ENCODE peak calls at places on chromosomes 5 and 9, in seven cellular contexts. One of them, this sample, is unnamed.

GRCh38 chr9:5485365-5486085 is 24.8 kb upstream of the PDCD1LG2 start:
- DNase-seq in tibial artery: no peak
- DNase-seq in spleen: no peak
- DNase-seq in adrenal gland: no peak
- DNase-seq in stomach: no peak
- DNase-seq in ovary: no peak
- DNase-seq in fibroblast of mammary gland: no peak
- DNase-seq in this sample: no peak

GRCh38 chr5:41510176-41510831 is at the start of gene PLCXD3:
- DNase-seq in fibroblast of mammary gland: no peak
- DNase-seq in stomach: peak; percentile 60
- DNase-seq in tibial artery: peak; percentile 28
- DNase-seq in spleen: peak; percentile 67
- DNase-seq in adrenal gland: peak; percentile 80
- DNase-seq in ovary: peak; percentile 70
- DNase-seq in this sample: peak; percentile 65

GRCh38 chr9:3788211-3788610 is 262.4 kb upstream of the RFX3 start:
- DNase-seq in fibroblast of mammary gland: no peak
- DNase-seq in spleen: no peak
- DNase-seq in adrenal gland: no peak
- DNase-seq in stomach: no peak
- DNase-seq in tibial artery: no peak
- DNase-seq in ovary: no peak
- DNase-seq in this sample: no peak

GRCh38 chr5:144598451-144599068 is 427.9 kb downstream of the KCTD16 start:
- DNase-seq in stomach: peak; percentile 44
- DNase-seq in spleen: peak; percentile 66
- DNase-seq in tibial artery: no peak
- DNase-seq in ovary: no peak
- DNase-seq in fibroblast of mammary gland: no peak
- DNase-seq in adrenal gland: no peak
- DNase-seq in this sample: no peak

GRCh38 chr9:93944011-93944410 is 11.1 kb downstream of the BARX1 start:
- DNase-seq in adrenal gland: no peak
- DNase-seq in ovary: no peak
- DNase-seq in spleen: no peak
- DNase-seq in stomach: no peak
- DNase-seq in tibial artery: no peak
- DNase-seq in fibroblast of mammary gland: no peak
- DNase-seq in this sample: no peak

GRCh38 chr9:137352511-137353222 is 50.6 kb upstream of the NRARP start:
- DNase-seq in stomach: peak; percentile 21
- DNase-seq in tibial artery: no peak
- DNase-seq in adrenal gland: no peak
- DNase-seq in fibroblast of mammary gland: no peak
- DNase-seq in spleen: no peak
- DNase-seq in ovary: no peak
- DNase-seq in this sample: no peak

GRCh38 chr5:149869266-149869875 is 75.2 kb downstream of the PDE6A start:
- DNase-seq in tibial artery: no peak
- DNase-seq in adrenal gland: no peak
- DNase-seq in stomach: no peak
- DNase-seq in fibroblast of mammary gland: no peak
- DNase-seq in ovary: no peak
- DNase-seq in spleen: no peak
- DNase-seq in this sample: no peak

GRCh38 chr9:123556464-123557435 is 200.8 kb downstream of the CRB2 start:
- DNase-seq in ovary: no peak
- DNase-seq in fibroblast of mammary gland: peak; percentile 14
- DNase-seq in spleen: peak; percentile 54
- DNase-seq in adrenal gland: no peak
- DNase-seq in tibial artery: no peak
- DNase-seq in stomach: no peak
- DNase-seq in this sample: no peak

GRCh38 chr5:37859805-37860204 is 20.0 kb upstream of the GDNF start:
- DNase-seq in adrenal gland: no peak
- DNase-seq in stomach: no peak
- DNase-seq in spleen: no peak
- DNase-seq in tibial artery: no peak
- DNase-seq in ovary: no peak
- DNase-seq in fibroblast of mammary gland: no peak
- DNase-seq in this sample: no peak

GRCh38 chr5:174545926-174546325 is 178.5 kb upstream of the MSX2 start:
- DNase-seq in tibial artery: no peak
- DNase-seq in fibroblast of mammary gland: no peak
- DNase-seq in adrenal gland: no peak
- DNase-seq in spleen: no peak
- DNase-seq in stomach: no peak
- DNase-seq in ovary: no peak
- DNase-seq in this sample: no peak

GRCh38 chr5:138110266-138110963 is 26.6 kb downstream of the WNT8A start:
- DNase-seq in tibial artery: no peak
- DNase-seq in adrenal gland: no peak
- DNase-seq in ovary: no peak
- DNase-seq in spleen: no peak
- DNase-seq in stomach: no peak
- DNase-seq in fibroblast of mammary gland: no peak
- DNase-seq in this sample: no peak

GRCh38 chr9:18972675-18973074 is 60.3 kb downstream of the SAXO1 start:
- DNase-seq in ovary: no peak
- DNase-seq in stomach: no peak
- DNase-seq in tibial artery: no peak
- DNase-seq in spleen: no peak
- DNase-seq in fibroblast of mammary gland: no peak
- DNase-seq in adrenal gland: no peak
- DNase-seq in this sample: no peak

GRCh38 chr5:53603009-53603687 is 42.7 kb downstream of the NDUFS4 start:
- DNase-seq in stomach: no peak
- DNase-seq in fibroblast of mammary gland: no peak
- DNase-seq in tibial artery: no peak
- DNase-seq in spleen: no peak
- DNase-seq in ovary: no peak
- DNase-seq in adrenal gland: peak; percentile 85
- DNase-seq in this sample: no peak

GRCh38 chr5:38029431-38030065 is 189.7 kb upstream of the GDNF start:
- DNase-seq in fibroblast of mammary gland: no peak
- DNase-seq in ovary: no peak
- DNase-seq in adrenal gland: no peak
- DNase-seq in stomach: no peak
- DNase-seq in tibial artery: no peak
- DNase-seq in spleen: no peak
- DNase-seq in this sample: no peak

GRCh38 chr5:111582962-111583669 is 70.8 kb upstream of the STARD4 start:
- DNase-seq in fibroblast of mammary gland: peak; percentile 79
- DNase-seq in adrenal gland: no peak
- DNase-seq in spleen: no peak
- DNase-seq in tibial artery: no peak
- DNase-seq in ovary: no peak
- DNase-seq in stomach: no peak
- DNase-seq in this sample: no peak

GRCh38 chr9:84983749-84984148 is 314.2 kb downstream of the NTRK2 start:
- DNase-seq in adrenal gland: no peak
- DNase-seq in stomach: no peak
- DNase-seq in spleen: no peak
- DNase-seq in ovary: no peak
- DNase-seq in fibroblast of mammary gland: no peak
- DNase-seq in tibial artery: no peak
- DNase-seq in this sample: no peak

GRCh38 chr9:92725726-92726125 is 38.9 kb downstream of the BICD2 start:
- DNase-seq in ovary: no peak
- DNase-seq in fibroblast of mammary gland: no peak
- DNase-seq in spleen: no peak
- DNase-seq in adrenal gland: peak; percentile 30
- DNase-seq in tibial artery: no peak
- DNase-seq in stomach: peak; percentile 14
- DNase-seq in this sample: no peak

GRCh38 chr5:10735569-10736255 is 25.3 kb downstream of the DAP start:
- DNase-seq in adrenal gland: no peak
- DNase-seq in fibroblast of mammary gland: no peak
- DNase-seq in spleen: peak; percentile 87
- DNase-seq in ovary: no peak
- DNase-seq in tibial artery: no peak
- DNase-seq in stomach: no peak
- DNase-seq in this sample: no peak

GRCh38 chr5:149358294-149358651 is 427 bp downstream of the PCYOX1L start:
- DNase-seq in spleen: peak; percentile 90
- DNase-seq in fibroblast of mammary gland: no peak
- DNase-seq in adrenal gland: peak; percentile 79
- DNase-seq in ovary: peak; percentile 69
- DNase-seq in tibial artery: no peak
- DNase-seq in stomach: peak; percentile 35
- DNase-seq in this sample: no peak

GRCh38 chr9:95024097-95024671 is 293.3 kb downstream of the FANCC start:
- DNase-seq in spleen: no peak
- DNase-seq in stomach: peak; percentile 73
- DNase-seq in fibroblast of mammary gland: no peak
- DNase-seq in adrenal gland: peak; percentile 69
- DNase-seq in ovary: no peak
- DNase-seq in tibial artery: no peak
- DNase-seq in this sample: no peak

GRCh38 chr5:115419794-115420585 is 123.5 kb upstream of the CCDC112 start:
- DNase-seq in tibial artery: no peak
- DNase-seq in ovary: no peak
- DNase-seq in fibroblast of mammary gland: peak; percentile 98
- DNase-seq in spleen: no peak
- DNase-seq in stomach: no peak
- DNase-seq in adrenal gland: no peak
- DNase-seq in this sample: no peak

GRCh38 chr9:77887660-77888059 is 144.0 kb downstream of the GNAQ start:
- DNase-seq in fibroblast of mammary gland: no peak
- DNase-seq in spleen: no peak
- DNase-seq in ovary: no peak
- DNase-seq in adrenal gland: no peak
- DNase-seq in stomach: no peak
- DNase-seq in tibial artery: no peak
- DNase-seq in this sample: no peak

GRCh38 chr9:128218518-128219389 is 15.6 kb downstream of the DNM1 start:
- DNase-seq in adrenal gland: peak; percentile 98
- DNase-seq in spleen: peak; percentile 96
- DNase-seq in stomach: peak; percentile 97
- DNase-seq in ovary: peak; percentile 95
- DNase-seq in fibroblast of mammary gland: peak; percentile 68
- DNase-seq in tibial artery: peak; percentile 93
- DNase-seq in this sample: no peak

GRCh38 chr9:34992376-34992951 is 2.9 kb downstream of the DNAJB5 start:
- DNase-seq in spleen: peak; percentile 71
- DNase-seq in fibroblast of mammary gland: peak; percentile 97
- DNase-seq in adrenal gland: peak; percentile 90
- DNase-seq in stomach: no peak
- DNase-seq in tibial artery: peak; percentile 76
- DNase-seq in ovary: peak; percentile 57
- DNase-seq in this sample: no peak

GRCh38 chr9:34989946-34990635 is 546 bp downstream of the DNAJB5 start:
- DNase-seq in spleen: peak; percentile 87
- DNase-seq in stomach: peak; percentile 52
- DNase-seq in tibial artery: peak; percentile 74
- DNase-seq in adrenal gland: peak; percentile 87
- DNase-seq in ovary: peak; percentile 72
- DNase-seq in fibroblast of mammary gland: peak; percentile 41
- DNase-seq in this sample: no peak

GRCh38 chr9:34990908-34991832 is 1.6 kb downstream of the DNAJB5 start:
- DNase-seq in adrenal gland: peak; percentile 65
- DNase-seq in stomach: no peak
- DNase-seq in spleen: peak; percentile 73
- DNase-seq in ovary: no peak
- DNase-seq in fibroblast of mammary gland: no peak
- DNase-seq in tibial artery: no peak
- DNase-seq in this sample: no peak

GRCh38 chr9:34993502-34994428 is 4.2 kb downstream of the DNAJB5 start:
- DNase-seq in tibial artery: peak; percentile 80
- DNase-seq in stomach: peak; percentile 35
- DNase-seq in fibroblast of mammary gland: peak; percentile 81
- DNase-seq in spleen: peak; percentile 74
- DNase-seq in ovary: peak; percentile 77
- DNase-seq in adrenal gland: peak; percentile 83
- DNase-seq in this sample: no peak

GRCh38 chr9:34991833-34992375 is 2.4 kb downstream of the DNAJB5 start:
- DNase-seq in spleen: no peak
- DNase-seq in adrenal gland: peak; percentile 86
- DNase-seq in tibial artery: peak; percentile 43
- DNase-seq in stomach: no peak
- DNase-seq in fibroblast of mammary gland: no peak
- DNase-seq in ovary: no peak
- DNase-seq in this sample: no peak
- TF ChIP-seq CTCF in spleen: no peak
- TF ChIP-seq CTCF in adrenal gland: no peak
- TF ChIP-seq CTCF in tibial artery: no peak
- TF ChIP-seq CTCF in stomach: no peak
- TF ChIP-seq CTCF in fibroblast of mammary gland: peak; percentile 6
- TF ChIP-seq CTCF in ovary: no peak
- TF ChIP-seq CTCF in this sample: peak; percentile 22

GRCh38 chr9:23643656-23644258 is 182.3 kb downstream of the ELAVL2 start:
- DNase-seq in stomach: no peak
- DNase-seq in ovary: no peak
- DNase-seq in tibial artery: no peak
- DNase-seq in fibroblast of mammary gland: no peak
- DNase-seq in adrenal gland: no peak
- DNase-seq in spleen: no peak
- DNase-seq in this sample: no peak
- TF ChIP-seq CTCF in stomach: no peak
- TF ChIP-seq CTCF in ovary: no peak
- TF ChIP-seq CTCF in tibial artery: no peak
- TF ChIP-seq CTCF in fibroblast of mammary gland: no peak
- TF ChIP-seq CTCF in adrenal gland: no peak
- TF ChIP-seq CTCF in spleen: no peak
- TF ChIP-seq CTCF in this sample: no peak

DNA sequence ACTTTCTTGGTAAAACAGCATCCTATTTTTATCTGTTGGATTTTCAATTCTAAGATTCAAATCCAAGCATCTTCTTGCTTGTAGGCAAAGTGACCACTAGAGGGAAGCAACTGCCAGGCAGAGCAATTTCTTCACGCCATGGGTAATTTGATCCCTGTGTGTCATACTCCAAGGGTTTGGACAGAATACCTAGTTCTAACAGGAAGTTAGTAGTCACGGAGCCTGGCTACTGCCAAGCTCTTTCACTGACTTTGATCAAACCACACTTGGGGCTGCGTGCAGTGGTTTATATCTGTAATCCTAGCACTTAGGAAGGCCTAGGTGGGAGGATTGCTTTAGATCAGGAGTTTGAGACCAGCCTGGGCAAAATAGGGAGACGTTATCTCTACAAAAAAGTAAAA is 473.6 kb upstream of the TNC start:
- DNase-seq in spleen: no peak
- DNase-seq in fibroblast of mammary gland: peak; percentile 100
- DNase-seq in tibial artery: peak; percentile 83
- DNase-seq in adrenal gland: peak; percentile 72
- DNase-seq in ovary: no peak
- DNase-seq in stomach: peak; percentile 75
- DNase-seq in this sample: no peak
- TF ChIP-seq CTCF in spleen: peak; percentile 39
- TF ChIP-seq CTCF in fibroblast of mammary gland: peak; percentile 99
- TF ChIP-seq CTCF in tibial artery: peak; percentile 83
- TF ChIP-seq CTCF in adrenal gland: peak; percentile 55
- TF ChIP-seq CTCF in ovary: no peak
- TF ChIP-seq CTCF in stomach: no peak
- TF ChIP-seq CTCF in this sample: peak; percentile 97

DNA sequence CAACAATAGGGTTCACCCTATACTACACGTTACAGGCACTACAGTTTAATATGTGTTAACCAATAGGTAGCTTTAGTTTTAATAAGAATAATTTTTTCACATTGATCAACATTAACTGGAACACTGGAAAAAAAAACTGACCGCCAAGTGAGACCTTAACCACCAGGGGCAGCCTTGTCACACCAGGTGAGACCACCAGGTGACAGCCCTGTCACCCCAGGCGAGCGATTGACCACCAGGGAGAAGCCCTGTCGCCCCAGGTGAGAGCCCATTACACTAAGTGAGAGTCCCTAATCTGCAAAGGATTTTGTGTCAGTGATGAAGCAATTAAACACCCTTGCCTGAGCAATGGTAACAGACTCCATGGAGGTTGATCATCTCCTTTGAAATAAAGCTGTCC is 75.4 kb upstream of the SYK start:
- DNase-seq in ovary: no peak
- DNase-seq in adrenal gland: no peak
- DNase-seq in stomach: no peak
- DNase-seq in tibial artery: no peak
- DNase-seq in fibroblast of mammary gland: no peak
- DNase-seq in spleen: no peak
- DNase-seq in this sample: no peak
- TF ChIP-seq CTCF in ovary: no peak
- TF ChIP-seq CTCF in adrenal gland: no peak
- TF ChIP-seq CTCF in stomach: no peak
- TF ChIP-seq CTCF in tibial artery: no peak
- TF ChIP-seq CTCF in fibroblast of mammary gland: no peak
- TF ChIP-seq CTCF in spleen: no peak
- TF ChIP-seq CTCF in this sample: peak; percentile 30

This sample was measured in chondrocyte.